ENCODE peak calls at places on chromosomes 2 and 18, in seven cellular contexts. One of them, this sample, is unnamed.

GRCh38 chr2:28052691-28053090 is 162.2 kb downstream of the BABAM2 start:
- DNase-seq in CD8-positive, alpha-beta T cell: no peak
- DNase-seq in stimulated activated CD8-positive, alpha-beta memory T cell treated with anti-CD3 and anti-CD28 coated beads, Interleukin-7, amount 100 ng/mL, for 1 hour: no peak
- DNase-seq in COR-L47: no peak
- DNase-seq in foreskin keratinocyte: no peak
- DNase-seq in hypothalamus: no peak
- DNase-seq in cardiac muscle cell: peak; percentile 70
- DNase-seq in this sample: no peak

GRCh38 chr2:230160112-230160660 is 59.6 kb downstream of the SP110 start:
- DNase-seq in CD8-positive, alpha-beta T cell: peak; percentile 52
- DNase-seq in stimulated activated CD8-positive, alpha-beta memory T cell treated with anti-CD3 and anti-CD28 coated beads, Interleukin-7, amount 100 ng/mL, for 1 hour: peak; percentile 13
- DNase-seq in COR-L47: no peak
- DNase-seq in foreskin keratinocyte: no peak
- DNase-seq in hypothalamus: no peak
- DNase-seq in cardiac muscle cell: peak; percentile 62
- DNase-seq in this sample: peak; percentile 5

GRCh38 chr18:55414475-55414874 is 173.5 kb downstream of the TCF4 start:
- DNase-seq in CD8-positive, alpha-beta T cell: no peak
- DNase-seq in stimulated activated CD8-positive, alpha-beta memory T cell treated with anti-CD3 and anti-CD28 coated beads, Interleukin-7, amount 100 ng/mL, for 1 hour: no peak
- DNase-seq in COR-L47: no peak
- DNase-seq in foreskin keratinocyte: no peak
- DNase-seq in hypothalamus: no peak
- DNase-seq in cardiac muscle cell: no peak
- DNase-seq in this sample: no peak

GRCh38 chr18:12621737-12622306 is 36.1 kb downstream of the SPIRE1 start:
- DNase-seq in CD8-positive, alpha-beta T cell: no peak
- DNase-seq in stimulated activated CD8-positive, alpha-beta memory T cell treated with anti-CD3 and anti-CD28 coated beads, Interleukin-7, amount 100 ng/mL, for 1 hour: no peak
- DNase-seq in COR-L47: no peak
- DNase-seq in foreskin keratinocyte: peak; percentile 45
- DNase-seq in hypothalamus: no peak
- DNase-seq in cardiac muscle cell: peak; percentile 38
- DNase-seq in this sample: no peak

GRCh38 chr18:63823516-63824219 is 48.5 kb downstream of the SERPINB7 start:
- DNase-seq in CD8-positive, alpha-beta T cell: no peak
- DNase-seq in stimulated activated CD8-positive, alpha-beta memory T cell treated with anti-CD3 and anti-CD28 coated beads, Interleukin-7, amount 100 ng/mL, for 1 hour: no peak
- DNase-seq in COR-L47: peak; percentile 11
- DNase-seq in foreskin keratinocyte: no peak
- DNase-seq in hypothalamus: no peak
- DNase-seq in cardiac muscle cell: peak; percentile 63
- DNase-seq in this sample: peak; percentile 13

GRCh38 chr18:6525593-6525992 is 110.9 kb upstream of the L3MBTL4 start:
- DNase-seq in CD8-positive, alpha-beta T cell: no peak
- DNase-seq in stimulated activated CD8-positive, alpha-beta memory T cell treated with anti-CD3 and anti-CD28 coated beads, Interleukin-7, amount 100 ng/mL, for 1 hour: no peak
- DNase-seq in COR-L47: no peak
- DNase-seq in foreskin keratinocyte: no peak
- DNase-seq in hypothalamus: no peak
- DNase-seq in cardiac muscle cell: no peak
- DNase-seq in this sample: no peak

GRCh38 chr2:139228276-139228675 is 448.1 kb upstream of the NXPH2 start:
- DNase-seq in CD8-positive, alpha-beta T cell: no peak
- DNase-seq in stimulated activated CD8-positive, alpha-beta memory T cell treated with anti-CD3 and anti-CD28 coated beads, Interleukin-7, amount 100 ng/mL, for 1 hour: no peak
- DNase-seq in COR-L47: no peak
- DNase-seq in foreskin keratinocyte: no peak
- DNase-seq in hypothalamus: no peak
- DNase-seq in cardiac muscle cell: no peak
- DNase-seq in this sample: no peak

GRCh38 chr2:225932741-225933413 is 533.4 kb downstream of the NYAP2 start:
- DNase-seq in CD8-positive, alpha-beta T cell: no peak
- DNase-seq in stimulated activated CD8-positive, alpha-beta memory T cell treated with anti-CD3 and anti-CD28 coated beads, Interleukin-7, amount 100 ng/mL, for 1 hour: no peak
- DNase-seq in COR-L47: no peak
- DNase-seq in foreskin keratinocyte: no peak
- DNase-seq in hypothalamus: no peak
- DNase-seq in cardiac muscle cell: no peak
- DNase-seq in this sample: no peak

GRCh38 chr2:44130441-44130840 is 38.2 kb upstream of the PPM1B start:
- DNase-seq in CD8-positive, alpha-beta T cell: no peak
- DNase-seq in stimulated activated CD8-positive, alpha-beta memory T cell treated with anti-CD3 and anti-CD28 coated beads, Interleukin-7, amount 100 ng/mL, for 1 hour: no peak
- DNase-seq in COR-L47: no peak
- DNase-seq in foreskin keratinocyte: no peak
- DNase-seq in hypothalamus: no peak
- DNase-seq in cardiac muscle cell: peak; percentile 25
- DNase-seq in this sample: no peak

GRCh38 chr2:60992985-60993392 is 24.5 kb upstream of the PEX13 start:
- DNase-seq in CD8-positive, alpha-beta T cell: peak; percentile 17
- DNase-seq in stimulated activated CD8-positive, alpha-beta memory T cell treated with anti-CD3 and anti-CD28 coated beads, Interleukin-7, amount 100 ng/mL, for 1 hour: no peak
- DNase-seq in COR-L47: no peak
- DNase-seq in foreskin keratinocyte: no peak
- DNase-seq in hypothalamus: no peak
- DNase-seq in cardiac muscle cell: no peak
- DNase-seq in this sample: no peak

GRCh38 chr2:165109915-165110314 is 93.9 kb downstream of the SCN3A start:
- DNase-seq in CD8-positive, alpha-beta T cell: no peak
- DNase-seq in stimulated activated CD8-positive, alpha-beta memory T cell treated with anti-CD3 and anti-CD28 coated beads, Interleukin-7, amount 100 ng/mL, for 1 hour: no peak
- DNase-seq in COR-L47: no peak
- DNase-seq in foreskin keratinocyte: no peak
- DNase-seq in hypothalamus: no peak
- DNase-seq in cardiac muscle cell: no peak
- DNase-seq in this sample: no peak

GRCh38 chr2:28342081-28342967 is 50.3 kb upstream of the FOSL2 start:
- DNase-seq in CD8-positive, alpha-beta T cell: no peak
- DNase-seq in stimulated activated CD8-positive, alpha-beta memory T cell treated with anti-CD3 and anti-CD28 coated beads, Interleukin-7, amount 100 ng/mL, for 1 hour: no peak
- DNase-seq in COR-L47: no peak
- DNase-seq in foreskin keratinocyte: no peak
- DNase-seq in hypothalamus: no peak
- DNase-seq in cardiac muscle cell: peak; percentile 94
- DNase-seq in this sample: no peak

GRCh38 chr2:108637304-108637669 is 82.0 kb upstream of the RANBP2 start:
- DNase-seq in CD8-positive, alpha-beta T cell: no peak
- DNase-seq in stimulated activated CD8-positive, alpha-beta memory T cell treated with anti-CD3 and anti-CD28 coated beads, Interleukin-7, amount 100 ng/mL, for 1 hour: no peak
- DNase-seq in COR-L47: no peak
- DNase-seq in foreskin keratinocyte: no peak
- DNase-seq in hypothalamus: no peak
- DNase-seq in cardiac muscle cell: peak; percentile 92
- DNase-seq in this sample: no peak

GRCh38 chr18:26777316-26778053 is 88.0 kb downstream of the AQP4 start:
- DNase-seq in CD8-positive, alpha-beta T cell: no peak
- DNase-seq in stimulated activated CD8-positive, alpha-beta memory T cell treated with anti-CD3 and anti-CD28 coated beads, Interleukin-7, amount 100 ng/mL, for 1 hour: no peak
- DNase-seq in COR-L47: no peak
- DNase-seq in foreskin keratinocyte: no peak
- DNase-seq in hypothalamus: no peak
- DNase-seq in cardiac muscle cell: peak; percentile 56
- DNase-seq in this sample: no peak

GRCh38 chr2:206805922-206806607 is 40.7 kb downstream of the FASTKD2 start:
- DNase-seq in CD8-positive, alpha-beta T cell: no peak
- DNase-seq in stimulated activated CD8-positive, alpha-beta memory T cell treated with anti-CD3 and anti-CD28 coated beads, Interleukin-7, amount 100 ng/mL, for 1 hour: no peak
- DNase-seq in COR-L47: no peak
- DNase-seq in foreskin keratinocyte: no peak
- DNase-seq in hypothalamus: no peak
- DNase-seq in cardiac muscle cell: no peak
- DNase-seq in this sample: no peak